ENCODE peak calls at places on chromosomes 16 and 17, in six cellular contexts. F is GM03348, G is midbrain, A is T1000, E is glutamatergic neuron, T is epithelial cell of prostate. L is an unnamed sample.

GRCh38 chr16:66596986-66597848 is 7.3 kb upstream of the CMTM3 start:
- DNase-seq in T (no peak), E (no peak), A (no peak), G (no peak), F (no peak), L (no peak)

GRCh38 chr17:83202002-83203000 is 122.9 kb downstream of the METRNL start:
- DNase-seq in F (no peak), A (no peak), E (peak), T (no peak), G (no peak), L (no peak)

GRCh38 chr17:55158439-55158838 is 106.3 kb upstream of the HLF start:
- DNase-seq in A (no peak), G (no peak), F (no peak), T (peak), E (no peak), L (no peak)

GRCh38 chr16:14015948-14016347 is 55.2 kb upstream of the MRTFB start:
- DNase-seq in G (no peak), F (peak), A (no peak), T (no peak), E (no peak), L (peak)

GRCh38 chr17:79090503-79091372 is 16.1 kb downstream of the ENGASE start:
- DNase-seq in T (no peak), F (peak), A (no peak), G (no peak), E (no peak), L (no peak)

GRCh38 chr17:61454932-61455753 is 2.9 kb downstream of the TBX4 start:
- DNase-seq in E (no peak), A (no peak), F (no peak), G (no peak), T (no peak), L (no peak)

GRCh38 chr17:76124582-76125390 is 16.3 kb downstream of the FOXJ1 start:
- DNase-seq in F (no peak), G (no peak), E (no peak), T (no peak), A (no peak), L (no peak)

GRCh38 chr16:57377080-57377841 is 5.0 kb downstream of the CX3CL1 start:
- DNase-seq in F (no peak), A (no peak), G (no peak), T (no peak), E (no peak), L (no peak)

L was measured in amniotic stem cell.